ENCODE peak calls at places on chromosomes 12 and 14, in eight cellular contexts. H is K562, N is GM12892, M is A549, E is esophagus squamous epithelium, O is GM12891, Z is uterus, Q is transverse colon. L is an unnamed sample.

GRCh38 chr14:94681300-94682060 is 69.3 kb downstream of the SERPINA3 start:
- DNase-seq in H (peak), N (no peak), M (peak), E (no peak), O (peak), Z (no peak), Q (peak), L (peak)

GRCh38 chr12:10739157-10740118 is 16.3 kb upstream of the YBX3 start:
- DNase-seq in H (no peak), N (no peak), M (no peak), E (no peak), O (no peak), Z (no peak), Q (no peak), L (no peak)

GRCh38 chr12:46468813-46469212 is 96.2 kb upstream of the SLC38A2 start:
- DNase-seq in H (no peak), N (no peak), M (no peak), E (no peak), O (no peak), Z (no peak), Q (no peak), L (no peak)

GRCh38 chr12:126483145-126484068 is 1418.2 kb downstream of the AACS start:
- DNase-seq in H (no peak), N (no peak), M (no peak), E (no peak), O (no peak), Z (peak), Q (no peak), L (peak)

GRCh38 chr12:66132408-66132807 is 1.9 kb upstream of the LLPH start:
- DNase-seq in H (no peak), N (no peak), M (peak), E (no peak), O (no peak), Z (no peak), Q (no peak), L (peak)

GRCh38 chr14:98890556-98891340 is 381.2 kb downstream of the BCL11B start:
- DNase-seq in H (no peak), N (no peak), M (no peak), E (no peak), O (no peak), Z (no peak), Q (no peak), L (no peak)

GRCh38 chr12:104494137-104494815 is 37.5 kb downstream of the CHST11 start:
- DNase-seq in H (peak), N (no peak), M (no peak), E (no peak), O (no peak), Z (no peak), Q (no peak), L (no peak)

GRCh38 chr14:83874662-83875061 is 1655.3 kb upstream of the FLRT2 start:
- DNase-seq in H (no peak), N (no peak), M (no peak), E (no peak), O (no peak), Z (no peak), Q (no peak), L (no peak)

DNA sequence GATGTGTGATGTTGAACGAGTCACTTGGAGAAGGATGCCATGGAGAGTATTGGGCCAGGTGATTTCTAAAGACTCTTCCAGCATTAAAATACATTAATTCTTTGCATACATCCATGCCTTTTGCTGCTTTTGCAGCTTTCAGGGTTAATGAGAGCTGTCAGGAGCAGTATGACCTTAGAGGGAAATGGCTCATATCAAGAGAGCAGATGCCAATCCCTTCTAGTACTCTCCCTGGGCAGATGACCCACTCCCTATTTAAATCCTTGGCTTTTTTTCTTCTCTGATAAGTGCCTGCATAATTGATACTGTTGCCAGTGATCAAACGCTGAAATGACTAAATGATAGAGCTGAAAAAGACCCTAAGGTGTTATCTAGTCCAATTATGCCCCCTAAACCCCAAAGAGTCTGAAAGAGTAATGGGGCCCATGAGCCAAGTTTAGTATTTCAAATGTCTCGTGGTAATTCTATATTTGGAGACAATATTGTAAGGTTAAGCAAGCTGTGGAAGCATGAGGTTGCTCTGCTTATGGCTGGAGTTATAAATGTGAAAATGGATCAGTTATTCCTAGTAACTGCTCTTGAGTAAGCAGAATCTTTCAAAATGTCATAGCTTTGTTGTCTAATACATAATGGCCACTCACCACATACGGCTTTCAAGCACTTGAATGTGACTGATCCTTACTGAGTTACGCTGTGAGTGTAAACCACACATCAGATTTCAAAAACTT is 137.3 kb downstream of the ETV6 start:
- DNase-seq in H (no peak), N (no peak), M (no peak), E (no peak), O (no peak), Z (no peak), Q (no peak), L (no peak)
- TF ChIP-seq POLR2A in H (no peak), N (no peak), M (no peak), E (no peak), O (no peak), Z (no peak), Q (no peak), L (no peak)

GRCh38 chr14:20412422-20412821 is 879 bp downstream of the TEP1 start:
- DNase-seq in H (no peak), N (no peak), M (no peak), E (no peak), O (no peak), Z (no peak), Q (no peak), L (no peak)

GRCh38 chr14:20415723-20416622 is 2.7 kb upstream of the TEP1 start:
- DNase-seq in H (peak), N (no peak), M (peak), E (no peak), O (no peak), Z (no peak), Q (peak), L (no peak)

GRCh38 chr14:20413785-20414117 is 450 bp upstream of the TEP1 start:
- DNase-seq in H (no peak), N (no peak), M (no peak), E (no peak), O (no peak), Z (no peak), Q (peak), L (no peak)

GRCh38 chr14:20409226-20409625 is 4.1 kb downstream of the TEP1 start:
- DNase-seq in H (no peak), N (no peak), M (no peak), E (no peak), O (no peak), Z (no peak), Q (no peak), L (no peak)

DNA sequence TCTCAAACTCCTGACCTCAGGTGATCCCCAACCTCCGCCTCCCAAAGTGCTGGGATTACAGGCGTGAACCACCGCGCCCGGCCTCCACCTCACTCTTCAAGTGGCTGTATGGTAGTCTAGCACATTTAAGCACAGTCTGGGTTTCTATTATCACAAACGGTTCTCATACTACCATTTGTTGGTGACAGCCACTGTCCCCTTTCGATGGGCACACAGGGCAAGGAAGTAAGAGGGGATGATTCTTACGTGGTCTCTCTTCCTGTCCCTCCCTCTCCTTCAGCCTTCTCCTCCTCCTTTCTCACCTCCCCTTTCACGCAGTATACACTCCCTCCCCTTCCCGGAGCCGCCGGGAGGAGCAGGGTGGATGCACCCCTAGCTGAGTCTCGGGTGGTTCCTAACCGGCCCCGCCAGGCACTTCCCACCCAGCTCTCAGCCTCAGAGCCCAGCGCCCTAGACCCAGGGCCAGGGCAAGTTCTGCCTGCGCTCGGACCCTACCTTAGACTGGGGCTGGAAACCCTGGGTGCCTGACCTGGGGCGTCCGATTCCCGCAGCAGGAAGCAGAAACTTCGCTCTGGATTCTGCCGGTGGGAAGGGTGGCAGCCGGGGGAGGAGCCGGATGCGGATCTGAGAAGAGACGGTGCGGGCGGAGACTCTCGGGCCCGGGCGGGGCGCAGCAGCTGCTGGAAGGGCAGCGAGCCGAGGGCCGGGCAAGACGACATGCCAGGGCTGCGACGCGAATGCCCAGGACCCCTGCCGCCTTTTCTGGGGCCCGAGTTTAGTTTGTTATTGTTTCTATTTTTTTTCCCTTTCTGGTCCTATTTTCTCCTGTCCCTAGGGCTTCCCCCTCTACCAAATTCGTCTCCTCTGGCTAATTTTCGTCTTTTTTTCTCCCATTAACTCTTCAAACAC is at the start of gene TEP1:
- DNase-seq in H (peak), N (peak), M (peak), E (peak), O (peak), Z (peak), Q (peak), L (peak)
- TF ChIP-seq POLR2A in H (peak), N (peak), M (peak), E (peak), O (peak), Z (no peak), Q (peak), L (peak)

DNA sequence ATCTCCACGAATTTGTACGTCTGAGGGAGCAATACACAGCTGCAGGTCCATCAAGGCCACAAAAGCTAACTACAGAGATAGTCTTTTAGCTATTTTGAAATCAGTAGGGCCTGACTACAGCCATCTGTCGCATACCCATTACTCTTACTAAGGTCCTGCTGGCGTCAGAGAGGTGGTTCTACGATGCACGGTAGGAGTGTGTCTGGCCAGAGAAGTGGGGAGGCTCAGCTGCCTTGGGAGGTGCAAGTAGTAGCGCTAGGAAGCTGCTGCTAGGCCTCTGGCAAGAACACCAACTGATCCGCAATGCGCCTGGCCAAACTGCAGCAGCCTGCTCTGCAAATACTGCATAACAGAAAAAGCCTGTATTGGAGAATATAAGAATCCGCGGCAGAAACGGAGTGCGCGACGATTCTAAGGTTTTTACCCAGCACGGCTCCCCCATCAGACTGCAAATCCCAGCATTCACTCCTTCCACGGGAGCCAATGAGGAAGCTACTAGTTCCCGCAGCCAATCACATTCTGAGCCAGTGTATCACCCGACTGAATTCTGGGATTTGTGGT is 743 bp upstream of the CAND1 start:
- DNase-seq in H (peak), N (peak), M (peak), E (peak), O (peak), Z (peak), Q (peak), L (peak)
- TF ChIP-seq POLR2A in H (no peak), N (peak), M (no peak), E (no peak), O (peak), Z (peak), Q (no peak), L (no peak)

DNA sequence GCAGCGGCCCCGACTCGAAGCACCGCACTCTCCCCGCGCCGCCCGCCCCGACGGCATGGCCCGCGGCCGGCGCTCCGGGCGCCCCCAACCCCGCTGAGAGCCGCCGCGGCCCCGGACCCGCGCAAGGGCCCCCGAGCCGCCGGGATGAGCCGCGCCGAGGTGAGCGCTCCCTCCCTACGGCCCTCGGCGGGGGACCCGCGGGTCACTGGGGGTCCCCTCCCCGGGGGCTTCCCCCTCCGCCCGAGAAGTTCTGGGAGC is 847 bp upstream of the SAMD4A start:
- DNase-seq in H (no peak), N (no peak), M (no peak), E (no peak), O (no peak), Z (no peak), Q (no peak), L (no peak)
- TF ChIP-seq POLR2A in H (no peak), N (no peak), M (no peak), E (no peak), O (no peak), Z (no peak), Q (no peak), L (no peak)

GRCh38 chr12:131189781-131190180 is 236.1 kb downstream of the ADGRD1 start:
- DNase-seq in H (no peak), N (no peak), M (no peak), E (no peak), O (no peak), Z (no peak), Q (no peak), L (no peak)

GRCh38 chr12:131192951-131193350 is 239.2 kb downstream of the ADGRD1 start:
- DNase-seq in H (no peak), N (no peak), M (no peak), E (no peak), O (no peak), Z (no peak), Q (no peak), L (no peak)

GRCh38 chr12:131188131-131189050 is 234.7 kb downstream of the ADGRD1 start:
- DNase-seq in H (no peak), N (no peak), M (no peak), E (no peak), O (no peak), Z (no peak), Q (no peak), L (no peak)

GRCh38 chr12:131194166-131194565 is 240.5 kb downstream of the ADGRD1 start:
- DNase-seq in H (peak), N (no peak), M (peak), E (no peak), O (no peak), Z (no peak), Q (no peak), L (no peak)

DNA sequence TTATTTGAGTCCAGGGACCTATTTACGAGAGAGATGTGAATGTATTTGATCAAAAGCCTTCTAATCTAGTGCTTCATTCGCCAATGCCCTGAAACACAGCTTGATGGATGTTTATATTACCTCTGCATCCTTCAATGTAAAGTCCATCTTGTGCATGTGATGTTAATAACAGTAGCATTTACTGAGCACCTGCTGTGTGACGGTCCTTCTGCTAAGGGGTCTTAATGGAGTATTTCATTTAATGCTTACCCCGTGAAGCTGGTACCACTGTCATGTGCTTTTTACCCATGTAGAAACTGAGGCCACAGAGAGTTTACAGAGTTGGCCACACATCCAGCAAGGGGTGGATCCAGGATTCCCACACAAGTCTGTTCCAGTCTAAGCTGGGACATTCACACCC is 237.3 kb downstream of the ADGRD1 start:
- DNase-seq in H (no peak), N (no peak), M (no peak), E (no peak), O (no peak), Z (no peak), Q (no peak), L (no peak)
- TF ChIP-seq POLR2A in H (no peak), N (no peak), M (no peak), E (no peak), O (no peak), Z (no peak), Q (no peak), L (no peak)

DNA sequence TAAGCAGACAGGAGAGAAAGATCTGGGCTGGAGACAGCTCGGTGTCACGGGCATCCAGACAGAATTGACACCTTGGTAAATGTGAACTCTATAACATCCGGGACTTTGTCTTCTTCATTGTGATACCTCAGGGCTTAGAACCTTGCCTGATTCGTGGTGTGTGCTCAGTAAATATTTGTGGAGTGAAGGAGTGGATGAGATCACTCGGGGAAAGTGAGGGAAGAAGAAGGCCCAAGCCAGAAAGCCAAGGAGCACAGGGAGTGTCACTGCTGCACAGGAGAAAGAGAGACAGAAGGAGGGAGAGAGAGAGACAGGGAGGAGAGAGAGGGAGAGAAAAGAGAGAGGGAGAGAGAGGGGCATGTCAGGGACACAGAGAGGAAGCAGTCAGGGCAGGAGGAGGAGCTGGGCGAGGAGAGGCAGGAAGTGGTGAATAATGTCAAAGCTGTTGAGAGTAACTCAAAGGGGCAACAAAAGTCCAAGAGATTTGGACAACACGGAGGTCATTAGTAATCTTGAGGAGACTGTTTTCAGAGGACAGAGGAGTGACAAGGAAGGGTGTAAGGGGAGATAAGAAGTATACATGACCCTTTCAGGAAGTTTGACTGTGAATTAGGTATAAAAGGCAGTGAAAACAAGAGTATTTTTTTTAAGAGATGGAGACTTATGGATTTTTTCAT is 141.6 kb upstream of the MAX start:
- DNase-seq in H (peak), N (no peak), M (peak), E (no peak), O (no peak), Z (no peak), Q (no peak), L (no peak)
- TF ChIP-seq POLR2A in H (no peak), N (no peak), M (no peak), E (no peak), O (no peak), Z (no peak), Q (no peak), L (no peak)

DNA sequence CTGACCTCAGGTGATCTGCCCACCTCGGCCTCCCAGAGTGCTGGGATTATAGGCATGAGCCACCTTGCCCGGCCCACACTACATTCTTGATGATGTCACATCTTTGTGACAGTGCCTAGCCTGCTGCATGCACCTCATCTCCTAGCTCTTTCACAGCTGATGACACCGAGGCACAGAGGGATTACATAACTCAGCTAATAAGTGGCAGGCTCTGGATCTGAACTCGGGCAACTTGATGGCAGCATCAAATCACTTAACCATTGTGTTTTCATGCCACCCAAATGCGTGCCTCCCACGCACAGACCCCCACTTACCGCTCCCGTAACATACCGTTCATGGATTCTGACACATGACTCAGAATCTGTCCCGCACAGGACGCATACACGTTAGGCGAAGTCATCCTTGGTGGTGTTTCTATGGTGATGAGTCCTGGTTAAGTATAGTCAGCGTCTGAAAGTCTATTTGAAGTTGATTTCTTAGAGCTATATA is 7.4 kb downstream of the TMEM120B start:
- DNase-seq in H (no peak), N (no peak), M (peak), E (no peak), O (no peak), Z (peak), Q (no peak), L (peak)
- TF ChIP-seq POLR2A in H (no peak), N (no peak), M (no peak), E (no peak), O (no peak), Z (no peak), Q (no peak), L (no peak)

DNA sequence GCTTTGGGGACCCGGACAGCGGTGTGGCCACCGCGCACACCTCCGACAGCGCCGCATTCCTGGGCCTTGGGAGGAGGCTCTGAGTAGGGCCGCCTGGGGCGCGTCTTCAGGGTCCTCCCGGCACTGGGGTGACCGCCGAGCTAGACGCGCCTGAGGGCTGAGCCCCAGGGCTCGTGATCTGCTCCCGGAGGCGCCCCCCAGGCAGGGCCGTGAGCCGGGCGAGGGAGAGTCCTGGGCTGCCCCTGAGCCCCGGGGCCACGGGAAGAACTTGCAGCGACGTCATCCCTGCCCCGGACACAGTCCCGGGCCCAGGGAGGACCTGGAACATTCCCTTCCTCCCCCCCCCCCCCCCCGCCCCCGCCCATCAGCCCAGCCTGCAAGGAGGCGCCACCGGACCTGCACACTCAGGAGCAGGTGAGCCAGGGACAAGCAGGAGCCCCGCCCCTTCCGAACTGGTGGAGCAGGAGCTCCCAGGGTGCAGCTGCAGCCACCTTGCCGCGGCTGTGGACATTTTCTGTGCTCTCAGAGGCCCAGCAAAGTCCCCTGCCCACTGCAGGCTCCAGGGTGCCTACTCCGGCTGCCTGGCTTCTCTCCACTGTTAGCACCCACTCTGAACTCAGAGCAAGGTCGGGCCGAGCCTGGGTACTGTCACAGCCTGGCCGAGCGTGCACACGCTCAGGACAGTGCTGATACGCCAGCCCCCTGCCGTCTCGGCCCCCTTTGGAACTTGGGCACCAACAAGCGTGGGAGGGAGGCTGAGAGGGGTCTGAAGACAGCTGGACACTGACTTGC is 50.7 kb downstream of the A2M start:
- DNase-seq in H (no peak), N (no peak), M (peak), E (no peak), O (no peak), Z (peak), Q (peak), L (no peak)
- TF ChIP-seq POLR2A in H (no peak), N (no peak), M (peak), E (peak), O (no peak), Z (peak), Q (peak), L (no peak)